ENCODE peak calls at places on chromosomes 16 and 17, in nine cellular contexts. C is SJSA1; K is occipital lobe; M is endothelial cell; B is fibroblast of the conjunctiva; O is type B pancreatic cell; H is Ammon's horn; J is memory B cell; T is activated T-cell treated with anti-CD3 and anti-CD28 coated beads, Interleukin-2, amount 50 U/mL, for 72 hours. D is an unnamed sample.

GRCh38 chr17:57338257-57338919 is 82.1 kb downstream of the MSI2 start:
- DNase-seq in C (no peak), K (no peak), M (no peak), B (no peak), O (no peak), H (no peak), J (no peak), T (peak), D (no peak)

GRCh38 chr16:63617047-63617989 is 1504.5 kb downstream of the CDH11 start:
- DNase-seq in C (peak), K (no peak), M (no peak), B (no peak), O (no peak), H (no peak), J (no peak), T (no peak), D (no peak)

GRCh38 chr17:79631640-79632431 is 21.0 kb upstream of the RBFOX3 start:
- DNase-seq in C (no peak), K (no peak), M (no peak), B (no peak), O (peak), H (no peak), J (no peak), T (no peak), D (peak)

GRCh38 chr16:66605177-66605999 is 884 bp downstream of the CMTM3 start:
- DNase-seq in C (peak), K (no peak), M (peak), B (no peak), O (no peak), H (no peak), J (peak), T (peak), D (peak)

GRCh38 chr17:82819015-82819414 is 20.8 kb downstream of the ZNF750 start:
- DNase-seq in C (no peak), K (no peak), M (no peak), B (no peak), O (no peak), H (no peak), J (no peak), T (no peak), D (no peak)

GRCh38 chr16:15970202-15970601 is 20.8 kb downstream of the ABCC1 start:
- DNase-seq in C (no peak), K (no peak), M (no peak), B (no peak), O (no peak), H (no peak), J (no peak), T (no peak), D (no peak)

GRCh38 chr17:18992454-18993130 is 12.0 kb downstream of the FAM83G start:
- DNase-seq in C (no peak), K (no peak), M (no peak), B (no peak), O (no peak), H (no peak), J (peak), T (no peak), D (no peak)

GRCh38 chr17:74408830-74409229 is 23.1 kb upstream of the GPRC5C start:
- DNase-seq in C (no peak), K (no peak), M (no peak), B (no peak), O (no peak), H (no peak), J (no peak), T (no peak), D (no peak)

GRCh38 chr16:89473136-89473712 is 17.1 kb downstream of the ANKRD11 start:
- DNase-seq in C (no peak), K (no peak), M (no peak), B (no peak), O (no peak), H (no peak), J (no peak), T (no peak), D (no peak)

D was measured in adrenal gland.